ENCODE peak calls at places on chromosomes 2 and 18, in four cellular contexts. V, J, K and R are unnamed samples.

GRCh38 chr2:11343626-11344341 is 652 bp downstream of the ROCK2 start:
- DNase-seq in V (peak; percentile 55), J (peak; percentile 80), K (peak; percentile 81), R (peak; percentile 61)

GRCh38 chr2:188628989-188629889 is 337.6 kb downstream of the GULP1 start:
- DNase-seq in V (peak; percentile 89), J (no peak), K (no peak), R (no peak)

GRCh38 chr18:12911928-12912703 is 28.1 kb upstream of the PTPN2 start:
- DNase-seq in V (peak; percentile 10), J (no peak), K (no peak), R (no peak)

GRCh38 chr2:1599301-1600085 is 144.8 kb downstream of the PXDN start:
- DNase-seq in V (no peak), J (no peak), K (no peak), R (no peak)

GRCh38 chr2:111028720-111029119 is 92.0 kb upstream of the BCL2L11 start:
- DNase-seq in V (no peak), J (no peak), K (no peak), R (no peak)

GRCh38 chr2:18369750-18370149 is 190.7 kb downstream of the RDH14 start:
- DNase-seq in V (peak; percentile 69), J (no peak), K (no peak), R (no peak)

GRCh38 chr2:129758461-129759185 is 220.8 kb upstream of the RAB6C start:
- DNase-seq in V (peak; percentile 41), J (no peak), K (peak; percentile 52), R (no peak)

GRCh38 chr2:200435379-200435778 is 74.5 kb downstream of the KCTD18 start:
- DNase-seq in V (peak; percentile 85), J (no peak), K (no peak), R (no peak)

GRCh38 chr2:121360566-121361300 is 75.7 kb upstream of the TFCP2L1 start:
- DNase-seq in V (peak; percentile 97), J (no peak), K (no peak), R (no peak)

GRCh38 chr2:18830962-18831361 is 241.6 kb upstream of the NT5C1B start:
- DNase-seq in V (no peak), J (no peak), K (peak; percentile 11), R (no peak)

GRCh38 chr18:6781846-6782245 is 52.3 kb downstream of the ARHGAP28 start:
- DNase-seq in V (peak; percentile 55), J (no peak), K (peak; percentile 64), R (no peak)

DNA sequence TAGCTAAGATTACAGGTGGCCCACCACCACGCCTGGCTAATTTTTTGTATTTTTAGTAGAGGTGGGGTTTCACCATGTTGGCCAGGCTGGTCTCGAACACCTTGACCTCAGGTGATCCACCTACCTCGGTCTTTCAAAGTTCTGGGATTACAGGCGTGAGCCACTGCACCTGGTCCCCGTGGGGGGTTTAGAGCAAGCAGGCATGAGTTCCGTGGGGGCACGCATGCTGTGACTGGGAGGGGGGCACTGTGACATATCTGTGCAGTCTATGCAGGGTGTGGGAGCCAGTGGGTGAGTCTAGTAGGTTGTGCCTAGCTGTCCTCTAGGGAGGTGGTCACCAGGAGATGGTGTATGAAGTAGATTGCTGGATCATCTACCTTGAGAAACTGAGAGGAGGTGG is 16.6 kb upstream of the ZDBF2 start:
- DNase-seq in V (no peak), J (no peak), K (no peak), R (no peak)
- H3K27me3 ChIP-seq in V (peaks cover 83% of the 10 kb centered on the region), J (peaks cover 42% of the 10 kb centered on the region), K (peaks cover 21% of the 10 kb centered on the region), R (peaks cover 80% of the 10 kb centered on the region)

GRCh38 chr18:78978336-78979057 is 1.1 kb upstream of the SALL3 start:
- DNase-seq in V (no peak), J (no peak), K (no peak), R (no peak)
- H3K27me3 ChIP-seq in V (peaks cover 80% of the 10 kb centered on the region), J (peaks cover 92% of the 10 kb centered on the region), K (peaks cover 75% of the 10 kb centered on the region), R (peaks cover 89% of the 10 kb centered on the region)

GRCh38 chr2:63056309-63057065 is 5.9 kb downstream of the OTX1 start:
- DNase-seq in V (peak; percentile 51), J (peak; percentile 60), K (peak; percentile 75), R (no peak)

GRCh38 chr2:63054812-63055509 is 4.3 kb downstream of the OTX1 start:
- DNase-seq in V (no peak), J (no peak), K (peak; percentile 57), R (no peak)

GRCh38 chr2:63053889-63054725 is 3.5 kb downstream of the OTX1 start:
- DNase-seq in V (peak; percentile 27), J (peak; percentile 57), K (peak; percentile 63), R (no peak)

GRCh38 chr2:63057249-63058148 is 6.9 kb downstream of the OTX1 start:
- DNase-seq in V (no peak), J (no peak), K (peak; percentile 27), R (no peak)

DNA sequence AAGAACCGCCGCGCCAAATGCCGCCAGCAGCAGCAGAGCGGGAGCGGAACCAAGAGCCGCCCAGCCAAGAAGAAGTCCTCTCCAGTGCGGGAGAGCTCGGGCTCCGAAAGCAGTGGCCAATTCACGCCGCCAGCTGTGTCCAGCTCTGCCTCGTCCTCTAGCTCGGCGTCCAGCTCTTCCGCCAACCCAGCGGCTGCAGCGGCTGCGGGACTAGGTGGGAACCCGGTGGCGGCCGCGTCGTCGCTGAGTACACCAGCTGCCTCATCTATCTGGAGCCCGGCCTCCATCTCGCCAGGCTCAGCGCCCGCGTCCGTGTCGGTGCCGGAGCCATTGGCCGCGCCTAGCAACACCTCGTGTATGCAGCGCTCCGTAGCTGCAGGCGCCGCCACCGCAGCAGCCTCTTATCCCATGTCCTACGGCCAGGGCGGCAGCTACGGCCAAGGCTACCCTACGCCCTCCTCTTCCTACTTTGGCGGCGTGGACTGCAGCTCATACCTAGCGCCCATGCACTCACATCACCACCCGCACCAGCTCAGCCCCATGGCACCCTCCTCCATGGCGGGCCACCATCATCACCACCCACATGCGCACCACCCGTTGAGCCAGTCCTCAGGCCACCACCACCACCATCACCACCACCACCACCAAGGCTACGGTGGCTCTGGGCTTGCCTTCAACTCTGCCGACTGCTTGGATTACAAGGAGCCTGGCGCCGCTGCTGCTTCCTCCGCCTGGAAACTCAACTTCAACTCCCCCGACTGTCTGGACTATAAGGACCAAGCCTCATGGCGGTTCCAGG is 5.1 kb downstream of the OTX1 start:
- DNase-seq in V (peak; percentile 58), J (peak; percentile 60), K (peak; percentile 71), R (no peak)
- H3K27me3 ChIP-seq in V (peaks cover 75% of the 10 kb centered on the region), J (peaks cover 100% of the 10 kb centered on the region), K (peaks cover 31% of the 10 kb centered on the region), R (peaks cover 100% of the 10 kb centered on the region)

DNA sequence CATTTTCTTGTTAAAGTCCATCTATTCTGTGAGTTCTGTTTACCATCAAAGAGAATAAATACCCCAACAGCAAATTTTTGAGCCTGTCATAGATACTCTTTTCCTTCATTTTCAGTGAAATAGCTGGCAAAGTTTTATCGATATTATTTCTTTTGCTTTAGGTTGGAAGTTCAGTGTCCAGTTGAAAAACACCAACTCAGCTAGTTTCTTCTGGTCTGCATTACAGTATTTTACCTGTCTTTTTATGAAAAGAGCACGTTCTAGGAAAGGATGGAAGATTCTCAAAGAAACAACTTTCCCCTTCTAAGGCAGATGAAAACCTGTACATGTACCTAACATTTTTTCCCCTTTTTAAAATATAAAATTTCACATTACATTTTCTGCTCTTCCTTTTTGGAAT is 80.4 kb upstream of the PROKR1 start:
- DNase-seq in V (no peak), J (no peak), K (no peak), R (no peak)
- H3K27me3 ChIP-seq in V (no peaks in the 10 kb centered on the region), J (no peaks in the 10 kb centered on the region), K (no peaks in the 10 kb centered on the region), R (no peaks in the 10 kb centered on the region)

DNA sequence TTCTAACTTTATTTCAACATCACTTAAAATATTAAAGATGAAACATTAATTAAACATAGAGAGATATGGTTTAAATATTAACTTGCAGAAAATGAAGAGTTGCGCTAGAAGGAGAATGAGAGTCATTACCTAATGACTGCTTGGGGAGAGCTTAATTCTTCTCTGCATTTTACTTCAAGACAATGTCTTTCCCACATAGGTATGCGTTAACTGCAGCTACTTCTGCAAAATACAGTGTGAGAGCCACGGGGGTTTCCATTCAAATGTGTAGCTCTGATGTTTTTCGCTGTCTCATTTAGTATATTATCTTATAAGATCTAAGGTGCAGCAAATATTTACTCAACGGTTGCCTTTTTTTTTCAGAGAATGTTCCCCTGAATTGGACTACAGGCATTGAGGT is 126.7 kb downstream of the TMX3 start:
- DNase-seq in V (no peak), J (no peak), K (no peak), R (no peak)
- H3K27me3 ChIP-seq in V (no peaks in the 10 kb centered on the region), J (no peaks in the 10 kb centered on the region), K (no peaks in the 10 kb centered on the region), R (no peaks in the 10 kb centered on the region)

DNA sequence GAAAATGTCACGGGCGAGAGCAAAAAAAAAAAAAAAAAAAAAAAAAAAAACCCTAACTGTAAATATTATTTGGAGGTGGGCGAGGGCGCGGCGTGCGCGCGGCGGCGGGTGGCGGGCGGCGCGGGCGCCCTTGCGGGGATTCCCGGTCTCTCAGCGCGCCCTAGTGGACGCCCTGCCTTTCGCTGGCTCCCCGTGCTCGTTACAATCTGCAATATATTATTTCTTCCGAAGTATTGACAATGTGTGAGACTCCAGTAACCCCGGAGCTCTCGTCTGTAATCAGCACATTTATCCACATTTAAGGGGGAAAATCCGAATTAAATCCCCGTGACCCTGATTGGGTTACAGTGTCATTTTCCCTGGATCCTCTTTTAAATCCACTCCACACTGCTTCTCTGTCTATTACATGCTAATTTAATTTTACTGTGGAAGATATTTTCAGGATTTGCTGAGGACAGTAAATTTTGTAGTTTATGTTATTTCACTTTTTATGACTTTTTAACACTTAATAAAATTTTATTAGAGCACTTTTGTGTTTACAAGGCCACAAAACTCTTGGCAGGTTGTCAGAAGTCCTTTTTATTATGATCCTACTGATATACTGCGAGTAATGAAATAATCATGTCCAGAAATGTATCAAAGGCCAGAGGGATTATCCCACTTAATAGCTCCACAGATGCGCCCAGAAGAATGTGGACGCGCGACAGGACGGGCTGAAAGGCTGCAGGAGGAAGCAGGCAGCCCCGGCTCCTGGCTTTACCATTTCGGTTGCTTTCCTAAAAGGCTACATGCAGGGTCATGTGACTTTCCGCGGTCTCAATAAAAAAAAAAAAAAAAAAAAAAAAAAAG is 369.1 kb downstream of the MTX2 start:
- DNase-seq in V (peak; percentile 91), J (peak; percentile 86), K (peak; percentile 89), R (peak; percentile 82)
- H3K27me3 ChIP-seq in V (no peaks in the 10 kb centered on the region), J (peaks cover 11% of the 10 kb centered on the region), K (no peaks in the 10 kb centered on the region), R (peaks cover 76% of the 10 kb centered on the region)

GRCh38 chr2:147684903-147685302 is 159.9 kb upstream of the ACVR2A start:
- DNase-seq in V (no peak), J (no peak), K (no peak), R (no peak)
- H3K27me3 ChIP-seq in V (no peaks in the 10 kb centered on the region), J (no peaks in the 10 kb centered on the region), K (no peaks in the 10 kb centered on the region), R (no peaks in the 10 kb centered on the region)

DNA sequence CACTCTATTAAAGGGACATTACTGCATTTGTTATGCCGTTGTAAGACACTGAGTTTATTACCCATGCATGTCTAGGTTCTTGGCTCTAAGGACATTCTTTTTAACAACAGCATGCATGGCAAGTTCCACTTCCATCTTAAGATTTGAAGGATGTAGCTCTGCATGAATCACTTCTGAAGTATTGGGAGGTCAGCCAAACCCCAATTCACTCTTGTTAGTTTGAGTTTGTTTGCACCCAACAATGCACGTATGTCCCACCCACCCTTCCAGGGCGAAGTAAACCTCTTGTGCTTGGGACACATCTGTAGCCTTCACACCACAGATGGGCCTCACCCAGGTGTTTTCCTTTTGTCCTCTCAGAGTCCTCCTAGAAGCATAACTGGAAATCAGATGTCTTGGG is 5.6 kb upstream of the LAMA3 start:
- DNase-seq in V (peak; percentile 58), J (no peak), K (no peak), R (peak; percentile 40)
- H3K27me3 ChIP-seq in V (no peaks in the 10 kb centered on the region), J (peaks cover 3% of the 10 kb centered on the region), K (no peaks in the 10 kb centered on the region), R (peaks cover 84% of the 10 kb centered on the region)

GRCh38 chr2:86788881-86789686 is 1.6 kb downstream of the CD8A start:
- DNase-seq in V (peak; percentile 37), J (no peak), K (peak; percentile 36), R (no peak)
- H3K27me3 ChIP-seq in V (peaks cover 64% of the 10 kb centered on the region), J (peaks cover 46% of the 10 kb centered on the region), K (peaks cover 39% of the 10 kb centered on the region), R (peaks cover 75% of the 10 kb centered on the region)